ENCODE peak calls at places on chromosomes 6 and 20, in seven cellular contexts. V, B, R, F, Q, P and O are unnamed samples.

GRCh38 chr6:85006362-85006761 is 242.0 kb upstream of the TBX18 start:
- DNase-seq in V (no peak), B (no peak), R (no peak), F (no peak), Q (no peak), P (no peak), O (no peak)

GRCh38 chr6:163189609-163190008 is 224.9 kb upstream of the QKI start:
- DNase-seq in V (no peak), B (no peak), R (no peak), F (no peak), Q (no peak), P (no peak), O (no peak)

GRCh38 chr20:61874421-61875068 is 191.1 kb downstream of the TAF4 start:
- DNase-seq in V (no peak), B (no peak), R (no peak), F (no peak), Q (no peak), P (peak), O (peak)

GRCh38 chr20:41268917-41269652 is 48.4 kb downstream of the ZHX3 start:
- DNase-seq in V (no peak), B (no peak), R (no peak), F (no peak), Q (no peak), P (no peak), O (no peak)

GRCh38 chr6:156916108-156916801 is 139.1 kb downstream of the ARID1B start:
- DNase-seq in V (no peak), B (peak), R (no peak), F (no peak), Q (no peak), P (no peak), O (no peak)

GRCh38 chr6:79168695-79168980 is 65.8 kb downstream of the HMGN3 start:
- DNase-seq in V (peak), B (no peak), R (no peak), F (no peak), Q (no peak), P (no peak), O (no peak)

GRCh38 chr6:21188505-21189223 is 404.9 kb upstream of the SOX4 start:
- DNase-seq in V (peak), B (peak), R (no peak), F (no peak), Q (no peak), P (no peak), O (no peak)

GRCh38 chr20:5735845-5736530 is 14.2 kb upstream of the SHLD1 start:
- DNase-seq in V (no peak), B (no peak), R (peak), F (no peak), Q (no peak), P (no peak), O (no peak)

GRCh38 chr6:24672573-24673182 is 5.8 kb downstream of the ACOT13 start:
- DNase-seq in V (no peak), B (no peak), R (no peak), F (no peak), Q (no peak), P (no peak), O (no peak)

GRCh38 chr20:21397341-21398108 is at the start of gene NKX2-4:
- DNase-seq in V (no peak), B (no peak), R (no peak), F (no peak), Q (no peak), P (peak), O (no peak)

GRCh38 chr6:138291849-138292181 is 73.5 kb upstream of the PBOV1 start:
- DNase-seq in V (no peak), B (no peak), R (no peak), F (no peak), Q (no peak), P (no peak), O (no peak)

GRCh38 chr6:23591761-23592160 is 534.3 kb upstream of the NRSN1 start:
- DNase-seq in V (no peak), B (no peak), R (no peak), F (no peak), Q (no peak), P (no peak), O (no peak)

GRCh38 chr6:161882196-161882595 is 608.3 kb upstream of the AGPAT4 start:
- DNase-seq in V (no peak), B (no peak), R (peak), F (no peak), Q (no peak), P (no peak), O (no peak)

GRCh38 chr6:112408522-112408921 is 61.4 kb downstream of the RFPL4B start:
- DNase-seq in V (no peak), B (no peak), R (no peak), F (no peak), Q (no peak), P (no peak), O (no peak)

GRCh38 chr6:7267071-7267470 is 45.9 kb downstream of the SSR1 start:
- DNase-seq in V (no peak), B (no peak), R (no peak), F (no peak), Q (peak), P (no peak), O (no peak)

GRCh38 chr6:92577077-92577719 is 842.2 kb downstream of the EPHA7 start:
- DNase-seq in V (no peak), B (no peak), R (no peak), F (peak), Q (no peak), P (no peak), O (no peak)

GRCh38 chr6:26030716-26031115 is 56.5 kb upstream of the HFE start:
- DNase-seq in V (no peak), B (peak), R (no peak), F (no peak), Q (no peak), P (no peak), O (no peak)

GRCh38 chr6:26032387-26033131 is 54.7 kb upstream of the HFE start:
- DNase-seq in V (peak), B (peak), R (peak), F (no peak), Q (no peak), P (no peak), O (peak)

GRCh38 chr6:26031151-26031594 is 56.1 kb upstream of the HFE start:
- DNase-seq in V (no peak), B (no peak), R (no peak), F (no peak), Q (no peak), P (no peak), O (no peak)

GRCh38 chr6:26033132-26033941 is 53.9 kb upstream of the HFE start:
- DNase-seq in V (peak), B (peak), R (peak), F (peak), Q (peak), P (peak), O (peak)

GRCh38 chr6:26031595-26032386 is 55.4 kb upstream of the HFE start:
- DNase-seq in V (peak), B (peak), R (peak), F (peak), Q (peak), P (peak), O (peak)
- TF ChIP-seq CTCF in V (peak), B (peak), R (no peak), F (peak), Q (peak), P (no peak), O (no peak)

GRCh38 chr6:117989086-117989485 is 82.0 kb downstream of the SLC35F1 start:
- DNase-seq in V (no peak), B (no peak), R (no peak), F (no peak), Q (no peak), P (no peak), O (no peak)

GRCh38 chr6:117992856-117993255 is 85.8 kb downstream of the SLC35F1 start:
- DNase-seq in V (no peak), B (no peak), R (no peak), F (peak), Q (no peak), P (no peak), O (no peak)
- TF ChIP-seq CTCF in V (no peak), B (no peak), R (no peak), F (no peak), Q (no peak), P (no peak), O (no peak)

GRCh38 chr6:19873031-19873430 is 35.9 kb downstream of the ID4 start:
- DNase-seq in V (no peak), B (no peak), R (no peak), F (no peak), Q (no peak), P (peak), O (no peak)
- TF ChIP-seq CTCF in V (peak), B (no peak), R (no peak), F (peak), Q (no peak), P (peak), O (no peak)

GRCh38 chr6:66496659-66497058 is 789.6 kb upstream of the EYS start:
- DNase-seq in V (no peak), B (no peak), R (no peak), F (no peak), Q (no peak), P (no peak), O (no peak)
- TF ChIP-seq CTCF in V (peak), B (no peak), R (no peak), F (peak), Q (no peak), P (peak), O (no peak)

GRCh38 chr6:168120390-168121307 is 41.6 kb upstream of the FRMD1 start:
- DNase-seq in V (no peak), B (no peak), R (peak), F (no peak), Q (no peak), P (no peak), O (peak)
- TF ChIP-seq CTCF in V (no peak), B (no peak), R (no peak), F (no peak), Q (no peak), P (no peak), O (no peak)

DNA sequence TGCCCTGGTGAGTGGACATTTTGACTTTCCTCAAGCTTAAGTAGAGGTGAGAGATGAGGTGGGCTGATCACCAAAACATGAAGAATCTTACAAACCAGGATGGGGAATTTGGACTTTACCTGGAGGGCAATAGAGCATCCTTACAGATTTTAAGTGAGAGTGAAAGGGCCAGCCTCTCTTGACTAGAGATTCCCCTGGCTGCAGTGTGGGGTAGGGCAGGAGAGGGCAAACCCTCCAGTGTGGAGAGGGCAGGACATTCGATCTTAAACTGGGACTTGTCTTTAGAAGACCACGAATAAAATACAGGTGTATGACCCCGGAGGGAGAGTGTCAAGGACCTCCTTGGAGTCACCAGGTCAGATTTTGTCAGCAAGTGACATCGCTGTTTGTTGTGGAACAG is 105.1 kb downstream of the SNAP25 start:
- DNase-seq in V (no peak), B (no peak), R (no peak), F (no peak), Q (no peak), P (no peak), O (no peak)
- TF ChIP-seq CTCF in V (peak), B (no peak), R (no peak), F (no peak), Q (no peak), P (no peak), O (no peak)

GRCh38 chr20:16666272-16666671 is 63.6 kb upstream of the SNRPB2 start:
- DNase-seq in V (no peak), B (peak), R (no peak), F (no peak), Q (no peak), P (no peak), O (no peak)
- TF ChIP-seq CTCF in V (peak), B (peak), R (no peak), F (no peak), Q (no peak), P (peak), O (no peak)

GRCh38 chr6:90611543-90611864 is 24.6 kb upstream of the MAP3K7 start:
- DNase-seq in V (peak), B (no peak), R (no peak), F (no peak), Q (no peak), P (no peak), O (no peak)
- TF ChIP-seq CTCF in V (no peak), B (no peak), R (no peak), F (peak), Q (no peak), P (peak), O (peak)

GRCh38 chr6:144150673-144151009 is 324 bp downstream of the STX11 start:
- DNase-seq in V (peak), B (peak), R (peak), F (no peak), Q (peak), P (no peak), O (peak)
- TF ChIP-seq CTCF in V (peak), B (peak), R (no peak), F (peak), Q (no peak), P (peak), O (peak)

GRCh38 chr20:50746138-50746940 is 15.0 kb downstream of the PARD6B start:
- DNase-seq in V (no peak), B (no peak), R (peak), F (no peak), Q (no peak), P (no peak), O (no peak)
- TF ChIP-seq CTCF in V (no peak), B (no peak), R (no peak), F (no peak), Q (no peak), P (no peak), O (no peak)